ENCODE peak calls at places on chromosomes 2 and 18, in four cellular contexts. One of them, this sample, is unnamed.

GRCh38 chr18:56870982-56871381 is 219.8 kb downstream of the WDR7 start:
- DNase-seq in spleen: no peak
- DNase-seq in transverse colon: no peak
- DNase-seq in sigmoid colon: no peak
- DNase-seq in this sample: no peak

GRCh38 chr2:42252464-42252863 is 83.3 kb downstream of the EML4 start:
- DNase-seq in spleen: no peak
- DNase-seq in transverse colon: no peak
- DNase-seq in sigmoid colon: no peak
- DNase-seq in this sample: no peak

GRCh38 chr2:189933911-189934399 is 128.6 kb downstream of the MSTN start:
- DNase-seq in sigmoid colon: no peak
- DNase-seq in transverse colon: no peak
- DNase-seq in spleen: no peak
- DNase-seq in this sample: no peak

GRCh38 chr2:139969301-139969700 is 1189.1 kb upstream of the NXPH2 start:
- DNase-seq in transverse colon: no peak
- DNase-seq in sigmoid colon: no peak
- DNase-seq in spleen: no peak
- DNase-seq in this sample: no peak

GRCh38 chr18:58942486-58942885 is 77.8 kb downstream of the ZNF532 start:
- DNase-seq in sigmoid colon: no peak
- DNase-seq in spleen: no peak
- DNase-seq in transverse colon: no peak
- DNase-seq in this sample: no peak

GRCh38 chr2:210752532-210752931 is 196.1 kb downstream of the CPS1 start:
- DNase-seq in sigmoid colon: no peak
- DNase-seq in spleen: no peak
- DNase-seq in transverse colon: no peak
- DNase-seq in this sample: no peak

GRCh38 chr2:171523339-171523931 is 1.2 kb downstream of the CYBRD1 start:
- DNase-seq in sigmoid colon: peak; percentile 92
- DNase-seq in spleen: peak; percentile 87
- DNase-seq in transverse colon: peak; percentile 71
- DNase-seq in this sample: no peak

GRCh38 chr2:222982010-222982908 is 69.7 kb upstream of the KCNE4 start:
- DNase-seq in transverse colon: peak; percentile 18
- DNase-seq in sigmoid colon: peak; percentile 79
- DNase-seq in spleen: no peak
- DNase-seq in this sample: peak; percentile 10

GRCh38 chr2:17482651-17483050 is 35.6 kb downstream of the RAD51AP2 start:
- DNase-seq in sigmoid colon: no peak
- DNase-seq in spleen: no peak
- DNase-seq in transverse colon: no peak
- DNase-seq in this sample: no peak

GRCh38 chr2:28684142-28684858 is 67.3 kb upstream of the PPP1CB start:
- DNase-seq in sigmoid colon: no peak
- DNase-seq in spleen: no peak
- DNase-seq in transverse colon: no peak
- DNase-seq in this sample: no peak

GRCh38 chr2:164896634-164897033 is 55.0 kb upstream of the COBLL1 start:
- DNase-seq in spleen: no peak
- DNase-seq in sigmoid colon: no peak
- DNase-seq in transverse colon: no peak
- DNase-seq in this sample: no peak

GRCh38 chr2:201520201-201520600 is 68.7 kb downstream of the STRADB start:
- DNase-seq in transverse colon: no peak
- DNase-seq in spleen: no peak
- DNase-seq in sigmoid colon: no peak
- DNase-seq in this sample: no peak

GRCh38 chr2:101150306-101151140 is 659 bp downstream of the TBC1D8 start:
- DNase-seq in sigmoid colon: peak; percentile 73
- DNase-seq in transverse colon: peak; percentile 45
- DNase-seq in spleen: peak; percentile 86
- DNase-seq in this sample: no peak

GRCh38 chr18:51168031-51168742 is 29.3 kb downstream of the MEX3C start:
- DNase-seq in transverse colon: no peak
- DNase-seq in spleen: no peak
- DNase-seq in sigmoid colon: no peak
- DNase-seq in this sample: no peak

GRCh38 chr2:231614559-231615057 is 21.9 kb downstream of the TEX44 start:
- DNase-seq in sigmoid colon: no peak
- DNase-seq in transverse colon: no peak
- DNase-seq in spleen: peak; percentile 85
- DNase-seq in this sample: no peak

GRCh38 chr2:218983263-218983970 is 1.6 kb downstream of the FEV start:
- DNase-seq in spleen: no peak
- DNase-seq in transverse colon: no peak
- DNase-seq in sigmoid colon: peak; percentile 41
- DNase-seq in this sample: no peak

GRCh38 chr18:37565985-37566478 is 434 bp upstream of the CELF4 start:
- DNase-seq in spleen: peak; percentile 59
- DNase-seq in transverse colon: no peak
- DNase-seq in sigmoid colon: peak; percentile 61
- DNase-seq in this sample: no peak

GRCh38 chr2:105450495-105450894 is 51.6 kb upstream of the FHL2 start:
- DNase-seq in transverse colon: no peak
- DNase-seq in sigmoid colon: no peak
- DNase-seq in spleen: no peak
- DNase-seq in this sample: no peak

GRCh38 chr2:26500406-26500805 is 22.5 kb upstream of the OTOF start:
- DNase-seq in sigmoid colon: no peak
- DNase-seq in spleen: no peak
- DNase-seq in transverse colon: no peak
- DNase-seq in this sample: no peak

GRCh38 chr18:43936176-43936575 is 658.9 kb upstream of the SYT4 start:
- DNase-seq in spleen: no peak
- DNase-seq in sigmoid colon: no peak
- DNase-seq in transverse colon: no peak
- DNase-seq in this sample: no peak

GRCh38 chr18:43933177-43933576 is 655.9 kb upstream of the SYT4 start:
- DNase-seq in transverse colon: no peak
- DNase-seq in sigmoid colon: no peak
- DNase-seq in spleen: no peak
- DNase-seq in this sample: no peak

GRCh38 chr18:43934322-43935050 is 657.2 kb upstream of the SYT4 start:
- DNase-seq in spleen: no peak
- DNase-seq in sigmoid colon: no peak
- DNase-seq in transverse colon: no peak
- DNase-seq in this sample: no peak

GRCh38 chr18:43932140-43932539 is 654.9 kb upstream of the SYT4 start:
- DNase-seq in spleen: no peak
- DNase-seq in sigmoid colon: no peak
- DNase-seq in transverse colon: no peak
- DNase-seq in this sample: no peak

DNA sequence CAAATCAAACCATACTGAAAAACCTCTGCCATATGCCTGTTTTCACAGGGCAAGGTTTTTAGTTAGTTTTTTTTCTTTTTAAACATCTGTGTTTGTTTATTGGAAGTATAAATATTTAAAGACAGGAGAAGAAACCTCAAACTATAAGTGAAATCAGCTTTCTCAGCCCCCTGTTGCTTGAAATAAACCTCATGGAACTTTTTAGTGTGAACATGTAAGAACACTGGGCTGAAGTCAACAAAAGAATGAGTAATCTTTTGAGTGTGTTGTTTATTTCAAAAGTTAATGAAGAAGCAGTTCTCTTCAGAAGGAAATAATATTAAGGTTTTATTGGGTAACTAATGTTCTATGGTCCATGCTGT is 657.7 kb upstream of the SYT4 start:
- DNase-seq in sigmoid colon: no peak
- DNase-seq in spleen: no peak
- DNase-seq in transverse colon: no peak
- DNase-seq in this sample: no peak
- TF ChIP-seq POLR2AphosphoS5 in sigmoid colon: peak; percentile 12
- TF ChIP-seq POLR2AphosphoS5 in spleen: no peak
- TF ChIP-seq POLR2AphosphoS5 in transverse colon: no peak
- TF ChIP-seq POLR2AphosphoS5 in this sample: no peak

GRCh38 chr2:200357845-200358244 is 51.4 kb downstream of the SPATS2L start:
- DNase-seq in transverse colon: no peak
- DNase-seq in sigmoid colon: no peak
- DNase-seq in spleen: no peak
- DNase-seq in this sample: no peak

GRCh38 chr2:200356794-200357472 is 50.4 kb downstream of the SPATS2L start:
- DNase-seq in transverse colon: no peak
- DNase-seq in sigmoid colon: no peak
- DNase-seq in spleen: no peak
- DNase-seq in this sample: no peak

GRCh38 chr2:200353873-200354272 is 47.4 kb downstream of the SPATS2L start:
- DNase-seq in transverse colon: no peak
- DNase-seq in sigmoid colon: no peak
- DNase-seq in spleen: no peak
- DNase-seq in this sample: no peak

GRCh38 chr2:200354823-200355751 is 48.6 kb downstream of the SPATS2L start:
- DNase-seq in transverse colon: no peak
- DNase-seq in spleen: no peak
- DNase-seq in sigmoid colon: no peak
- DNase-seq in this sample: no peak

DNA sequence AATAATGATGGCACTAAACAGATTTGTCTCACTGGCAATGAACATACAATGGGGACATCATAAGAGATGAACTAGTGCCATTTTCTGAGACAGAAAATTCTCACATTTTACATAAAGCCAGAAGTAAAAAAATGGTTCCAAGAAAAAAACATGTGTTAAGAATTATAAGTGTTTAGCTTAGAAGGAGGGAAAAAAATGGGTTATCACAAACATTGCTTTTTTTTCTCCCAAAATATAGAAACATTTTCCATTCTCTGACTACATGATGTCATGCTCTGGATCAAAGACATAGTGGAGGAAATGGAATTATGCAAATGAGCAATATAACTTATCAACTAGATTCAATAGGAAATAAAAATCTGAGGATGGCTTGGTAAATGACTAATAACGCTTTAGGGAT is 49.8 kb downstream of the SPATS2L start:
- DNase-seq in sigmoid colon: no peak
- DNase-seq in transverse colon: no peak
- DNase-seq in spleen: no peak
- DNase-seq in this sample: no peak
- H3K4me1 ChIP-seq in sigmoid colon: no peaks in the 10 kb centered on the region
- H3K4me1 ChIP-seq in transverse colon: peaks cover 9% of the 10 kb centered on the region
- H3K4me1 ChIP-seq in spleen: no peaks in the 10 kb centered on the region
- H3K4me1 ChIP-seq in this sample: peaks cover 60% of the 10 kb centered on the region

GRCh38 chr2:217258170-217258569 is 398.3 kb upstream of the TNP1 start:
- DNase-seq in transverse colon: no peak
- DNase-seq in spleen: no peak
- DNase-seq in sigmoid colon: no peak
- DNase-seq in this sample: no peak

GRCh38 chr2:217262916-217263315 is 403.1 kb upstream of the TNP1 start:
- DNase-seq in sigmoid colon: peak; percentile 69
- DNase-seq in transverse colon: no peak
- DNase-seq in spleen: no peak
- DNase-seq in this sample: no peak

GRCh38 chr2:217260441-217261080 is 400.7 kb upstream of the TNP1 start:
- DNase-seq in spleen: no peak
- DNase-seq in sigmoid colon: no peak
- DNase-seq in transverse colon: no peak
- DNase-seq in this sample: no peak

GRCh38 chr2:217263796-217264195 is 403.9 kb upstream of the TNP1 start:
- DNase-seq in transverse colon: no peak
- DNase-seq in spleen: no peak
- DNase-seq in sigmoid colon: peak; percentile 65
- DNase-seq in this sample: no peak

DNA sequence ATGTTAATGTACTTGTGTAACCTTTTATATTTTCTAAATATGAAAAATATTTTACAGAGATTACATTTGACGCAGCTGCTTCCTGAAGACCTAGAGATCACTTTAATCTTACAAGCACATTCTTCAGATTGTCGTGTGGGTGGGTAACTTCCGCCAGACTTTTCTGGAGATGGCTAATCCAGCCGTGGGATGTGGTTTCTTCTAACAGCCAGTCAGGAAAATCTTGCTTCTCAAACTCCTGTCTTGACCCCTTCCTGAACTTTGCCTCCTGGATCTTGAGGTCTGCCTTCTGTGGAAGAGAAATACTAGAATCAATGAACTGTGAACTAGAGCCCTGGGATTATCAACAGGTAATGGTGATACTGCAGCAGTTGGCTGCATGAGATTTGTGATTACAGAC is 401.6 kb upstream of the TNP1 start:
- DNase-seq in spleen: no peak
- DNase-seq in sigmoid colon: no peak
- DNase-seq in transverse colon: no peak
- DNase-seq in this sample: no peak
- TF ChIP-seq POLR2AphosphoS5 in spleen: no peak
- TF ChIP-seq POLR2AphosphoS5 in sigmoid colon: no peak
- TF ChIP-seq POLR2AphosphoS5 in transverse colon: no peak
- TF ChIP-seq POLR2AphosphoS5 in this sample: no peak

GRCh38 chr2:85757860-85758259 is 4.1 kb downstream of the ATOH8 start:
- DNase-seq in sigmoid colon: no peak
- DNase-seq in spleen: no peak
- DNase-seq in transverse colon: no peak
- DNase-seq in this sample: no peak
- H3K4me1 ChIP-seq in sigmoid colon: no peaks in the 10 kb centered on the region
- H3K4me1 ChIP-seq in spleen: peaks cover 69% of the 10 kb centered on the region
- H3K4me1 ChIP-seq in transverse colon: peaks cover 50% of the 10 kb centered on the region
- H3K4me1 ChIP-seq in this sample: peaks cover 28% of the 10 kb centered on the region

GRCh38 chr2:61249521-61250071 is 87.6 kb downstream of the C2orf74 start:
- DNase-seq in spleen: no peak
- DNase-seq in transverse colon: no peak
- DNase-seq in sigmoid colon: no peak
- DNase-seq in this sample: no peak

GRCh38 chr2:61252031-61252430 is 90.0 kb downstream of the C2orf74 start:
- DNase-seq in transverse colon: no peak
- DNase-seq in sigmoid colon: no peak
- DNase-seq in spleen: no peak
- DNase-seq in this sample: no peak

GRCh38 chr2:61244694-61245093 is 82.7 kb downstream of the C2orf74 start:
- DNase-seq in sigmoid colon: no peak
- DNase-seq in spleen: no peak
- DNase-seq in transverse colon: no peak
- DNase-seq in this sample: no peak

GRCh38 chr2:61253136-61253535 is 91.1 kb downstream of the C2orf74 start:
- DNase-seq in spleen: no peak
- DNase-seq in sigmoid colon: no peak
- DNase-seq in transverse colon: no peak
- DNase-seq in this sample: no peak

GRCh38 chr2:61247204-61247812 is 85.3 kb downstream of the C2orf74 start:
- DNase-seq in spleen: no peak
- DNase-seq in transverse colon: no peak
- DNase-seq in sigmoid colon: no peak
- DNase-seq in this sample: no peak
- TF ChIP-seq POLR2AphosphoS5 in spleen: no peak
- TF ChIP-seq POLR2AphosphoS5 in transverse colon: no peak
- TF ChIP-seq POLR2AphosphoS5 in sigmoid colon: no peak
- TF ChIP-seq POLR2AphosphoS5 in this sample: no peak

This sample was measured in Panc1.